ENCODE peak calls at places on chromosomes 3 and 15, in eight cellular contexts. One of them, this sample, is unnamed.

GRCh38 chr3:124157000-124157712 is 165.2 kb upstream of the ROPN1 start:
- DNase-seq in sigmoid colon: no peak
- DNase-seq in K562: no peak
- DNase-seq in ovary: no peak
- DNase-seq in upper lobe of left lung: no peak
- DNase-seq in HepG2: no peak
- DNase-seq in GM12878: no peak
- DNase-seq in A549: no peak
- DNase-seq in this sample: no peak

GRCh38 chr3:138253609-138254008 is 66.5 kb downstream of the ARMC8 start:
- DNase-seq in GM12878: no peak
- DNase-seq in upper lobe of left lung: no peak
- DNase-seq in A549: no peak
- DNase-seq in ovary: no peak
- DNase-seq in sigmoid colon: no peak
- DNase-seq in K562: no peak
- DNase-seq in HepG2: no peak
- DNase-seq in this sample: no peak

GRCh38 chr3:139778884-139779283 is 101.1 kb upstream of the NMNAT3 start:
- DNase-seq in ovary: peak
- DNase-seq in A549: no peak
- DNase-seq in HepG2: no peak
- DNase-seq in K562: no peak
- DNase-seq in sigmoid colon: no peak
- DNase-seq in GM12878: no peak
- DNase-seq in upper lobe of left lung: no peak
- DNase-seq in this sample: no peak

GRCh38 chr3:169240786-169241486 is 422.6 kb downstream of the MECOM start:
- DNase-seq in sigmoid colon: no peak
- DNase-seq in K562: no peak
- DNase-seq in HepG2: no peak
- DNase-seq in upper lobe of left lung: no peak
- DNase-seq in ovary: no peak
- DNase-seq in GM12878: no peak
- DNase-seq in A549: no peak
- DNase-seq in this sample: no peak

GRCh38 chr3:157176108-157176507 is 16.2 kb upstream of the CCNL1 start:
- DNase-seq in ovary: no peak
- DNase-seq in sigmoid colon: no peak
- DNase-seq in upper lobe of left lung: no peak
- DNase-seq in HepG2: no peak
- DNase-seq in GM12878: no peak
- DNase-seq in A549: no peak
- DNase-seq in K562: no peak
- DNase-seq in this sample: no peak

GRCh38 chr15:74773731-74774252 is 8.1 kb upstream of the CSK start:
- DNase-seq in ovary: no peak
- DNase-seq in HepG2: peak
- DNase-seq in sigmoid colon: no peak
- DNase-seq in A549: no peak
- DNase-seq in K562: no peak
- DNase-seq in upper lobe of left lung: no peak
- DNase-seq in GM12878: no peak
- DNase-seq in this sample: no peak

GRCh38 chr3:67017211-67017610 is 19.1 kb downstream of the KBTBD8 start:
- DNase-seq in HepG2: peak
- DNase-seq in K562: peak
- DNase-seq in upper lobe of left lung: no peak
- DNase-seq in GM12878: no peak
- DNase-seq in A549: no peak
- DNase-seq in sigmoid colon: no peak
- DNase-seq in ovary: no peak
- DNase-seq in this sample: no peak

GRCh38 chr3:12675115-12675810 is 11.3 kb upstream of the RAF1 start:
- DNase-seq in ovary: peak
- DNase-seq in HepG2: no peak
- DNase-seq in sigmoid colon: peak
- DNase-seq in GM12878: no peak
- DNase-seq in upper lobe of left lung: no peak
- DNase-seq in A549: no peak
- DNase-seq in K562: no peak
- DNase-seq in this sample: no peak

GRCh38 chr15:38670142-38671002 is 105.8 kb upstream of the RASGRP1 start:
- DNase-seq in upper lobe of left lung: no peak
- DNase-seq in ovary: no peak
- DNase-seq in GM12878: no peak
- DNase-seq in HepG2: no peak
- DNase-seq in A549: no peak
- DNase-seq in sigmoid colon: no peak
- DNase-seq in K562: no peak
- DNase-seq in this sample: no peak

GRCh38 chr3:10354373-10355015 is 33.6 kb upstream of the SEC13 start:
- DNase-seq in HepG2: no peak
- DNase-seq in sigmoid colon: no peak
- DNase-seq in GM12878: no peak
- DNase-seq in upper lobe of left lung: no peak
- DNase-seq in K562: no peak
- DNase-seq in ovary: no peak
- DNase-seq in A549: no peak
- DNase-seq in this sample: no peak

GRCh38 chr3:11995061-11995460 is 9.1 kb upstream of the SYN2 start:
- DNase-seq in GM12878: no peak
- DNase-seq in HepG2: no peak
- DNase-seq in A549: no peak
- DNase-seq in K562: no peak
- DNase-seq in sigmoid colon: no peak
- DNase-seq in ovary: no peak
- DNase-seq in upper lobe of left lung: no peak
- DNase-seq in this sample: no peak

GRCh38 chr3:102791641-102792589 is 357.1 kb downstream of the ZPLD1 start:
- DNase-seq in GM12878: no peak
- DNase-seq in HepG2: no peak
- DNase-seq in A549: no peak
- DNase-seq in sigmoid colon: no peak
- DNase-seq in ovary: no peak
- DNase-seq in upper lobe of left lung: no peak
- DNase-seq in K562: no peak
- DNase-seq in this sample: no peak

GRCh38 chr3:150495149-150495548 is 51.1 kb downstream of the SERP1 start:
- DNase-seq in upper lobe of left lung: no peak
- DNase-seq in GM12878: no peak
- DNase-seq in K562: peak
- DNase-seq in A549: no peak
- DNase-seq in sigmoid colon: no peak
- DNase-seq in ovary: no peak
- DNase-seq in HepG2: no peak
- DNase-seq in this sample: no peak

GRCh38 chr15:98906712-98907083 is 100.9 kb downstream of the PGPEP1L start:
- DNase-seq in sigmoid colon: peak
- DNase-seq in upper lobe of left lung: no peak
- DNase-seq in GM12878: no peak
- DNase-seq in ovary: no peak
- DNase-seq in HepG2: no peak
- DNase-seq in A549: no peak
- DNase-seq in K562: no peak
- DNase-seq in this sample: no peak

DNA sequence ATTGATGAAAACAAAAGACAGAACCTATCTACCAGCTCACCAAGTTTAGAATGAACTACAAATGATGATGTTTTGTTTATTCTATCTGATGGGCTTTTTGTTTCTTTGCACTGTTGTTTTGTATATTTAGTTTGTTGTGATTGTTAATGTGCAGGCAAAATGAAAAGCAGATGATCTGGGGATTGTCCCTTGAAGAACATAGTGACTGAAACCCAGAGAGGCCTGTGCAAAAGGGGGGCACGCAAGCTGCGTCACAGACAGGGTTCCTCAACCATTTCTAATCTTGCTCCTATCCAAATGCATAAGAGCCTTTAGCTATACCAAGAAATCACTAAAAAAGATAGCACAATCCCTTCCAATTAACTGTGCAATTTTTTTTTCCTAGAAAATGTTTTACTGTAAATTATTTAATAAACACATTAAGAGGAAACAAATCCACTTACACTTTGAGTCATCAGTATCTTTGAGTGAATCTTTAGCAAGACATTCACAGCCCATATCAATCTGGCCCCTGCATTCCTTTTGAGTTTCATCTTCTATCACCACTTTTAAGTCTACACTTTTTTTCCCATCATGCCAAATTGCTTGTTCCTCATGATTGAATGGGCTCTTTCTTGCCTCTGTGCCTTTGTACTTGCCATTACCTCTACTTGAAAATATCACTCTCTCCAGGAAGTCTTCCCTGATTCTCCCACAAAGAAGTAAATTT is 220.3 kb downstream of the ATP8B4 start:
- DNase-seq in A549: no peak
- DNase-seq in HepG2: no peak
- DNase-seq in ovary: no peak
- DNase-seq in upper lobe of left lung: no peak
- DNase-seq in GM12878: no peak
- DNase-seq in K562: no peak
- DNase-seq in sigmoid colon: no peak
- DNase-seq in this sample: no peak
- TF ChIP-seq EP300 in A549: no peak
- TF ChIP-seq EP300 in HepG2: no peak
- TF ChIP-seq EP300 in ovary: no peak
- TF ChIP-seq EP300 in upper lobe of left lung: no peak
- TF ChIP-seq EP300 in GM12878: no peak
- TF ChIP-seq EP300 in K562: no peak
- TF ChIP-seq EP300 in sigmoid colon: no peak
- TF ChIP-seq EP300 in this sample: no peak

GRCh38 chr15:54119056-54119455 is 140.8 kb downstream of the UNC13C start:
- DNase-seq in ovary: no peak
- DNase-seq in GM12878: no peak
- DNase-seq in K562: no peak
- DNase-seq in upper lobe of left lung: no peak
- DNase-seq in A549: no peak
- DNase-seq in sigmoid colon: no peak
- DNase-seq in HepG2: no peak
- DNase-seq in this sample: no peak
- TF ChIP-seq EP300 in ovary: no peak
- TF ChIP-seq EP300 in GM12878: no peak
- TF ChIP-seq EP300 in K562: no peak
- TF ChIP-seq EP300 in upper lobe of left lung: no peak
- TF ChIP-seq EP300 in A549: no peak
- TF ChIP-seq EP300 in sigmoid colon: no peak
- TF ChIP-seq EP300 in HepG2: no peak
- TF ChIP-seq EP300 in this sample: no peak

GRCh38 chr3:112627419-112627818 is 13.5 kb downstream of the CCDC80 start:
- DNase-seq in sigmoid colon: no peak
- DNase-seq in upper lobe of left lung: no peak
- DNase-seq in A549: no peak
- DNase-seq in K562: no peak
- DNase-seq in ovary: no peak
- DNase-seq in GM12878: no peak
- DNase-seq in HepG2: no peak
- DNase-seq in this sample: no peak

GRCh38 chr3:112629425-112629824 is 11.5 kb downstream of the CCDC80 start:
- DNase-seq in upper lobe of left lung: no peak
- DNase-seq in A549: peak
- DNase-seq in ovary: peak
- DNase-seq in sigmoid colon: peak
- DNase-seq in HepG2: no peak
- DNase-seq in GM12878: no peak
- DNase-seq in K562: peak
- DNase-seq in this sample: no peak

GRCh38 chr3:112623717-112624116 is 17.2 kb downstream of the CCDC80 start:
- DNase-seq in sigmoid colon: no peak
- DNase-seq in ovary: no peak
- DNase-seq in upper lobe of left lung: no peak
- DNase-seq in A549: no peak
- DNase-seq in GM12878: no peak
- DNase-seq in K562: no peak
- DNase-seq in HepG2: no peak
- DNase-seq in this sample: no peak

GRCh38 chr3:112631257-112631656 is 9.7 kb downstream of the CCDC80 start:
- DNase-seq in upper lobe of left lung: no peak
- DNase-seq in K562: no peak
- DNase-seq in sigmoid colon: no peak
- DNase-seq in ovary: no peak
- DNase-seq in GM12878: no peak
- DNase-seq in HepG2: no peak
- DNase-seq in A549: no peak
- DNase-seq in this sample: no peak

DNA sequence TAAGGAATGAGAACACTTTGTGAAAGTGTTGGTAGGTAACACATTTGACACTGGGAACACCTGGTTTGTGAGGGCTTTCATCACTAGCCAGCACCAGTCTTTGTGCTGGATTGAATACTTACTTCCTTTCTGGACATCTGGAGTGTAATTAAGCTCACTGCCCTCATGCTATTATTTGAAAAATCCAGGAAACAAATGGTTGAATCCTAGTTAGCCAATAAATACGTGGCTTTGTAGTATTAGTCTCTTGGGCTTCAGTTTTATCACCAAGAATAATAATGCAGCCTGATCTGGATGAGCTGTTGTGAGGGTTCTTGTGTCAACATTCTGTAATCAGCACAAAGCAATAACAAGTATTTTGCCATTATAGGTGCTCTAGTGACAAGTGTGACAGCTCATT is 12.9 kb downstream of the CCDC80 start:
- DNase-seq in K562: no peak
- DNase-seq in HepG2: no peak
- DNase-seq in sigmoid colon: no peak
- DNase-seq in A549: no peak
- DNase-seq in upper lobe of left lung: no peak
- DNase-seq in ovary: no peak
- DNase-seq in GM12878: no peak
- DNase-seq in this sample: no peak
- TF ChIP-seq EP300 in K562: no peak
- TF ChIP-seq EP300 in HepG2: no peak
- TF ChIP-seq EP300 in sigmoid colon: no peak
- TF ChIP-seq EP300 in A549: no peak
- TF ChIP-seq EP300 in upper lobe of left lung: no peak
- TF ChIP-seq EP300 in ovary: no peak
- TF ChIP-seq EP300 in GM12878: no peak
- TF ChIP-seq EP300 in this sample: no peak

GRCh38 chr3:58144478-58145142 is 66.2 kb downstream of the DNASE1L3 start:
- DNase-seq in ovary: no peak
- DNase-seq in upper lobe of left lung: no peak
- DNase-seq in A549: no peak
- DNase-seq in GM12878: no peak
- DNase-seq in HepG2: peak
- DNase-seq in K562: no peak
- DNase-seq in sigmoid colon: no peak
- DNase-seq in this sample: no peak
- TF ChIP-seq EP300 in ovary: no peak
- TF ChIP-seq EP300 in upper lobe of left lung: no peak
- TF ChIP-seq EP300 in A549: no peak
- TF ChIP-seq EP300 in GM12878: no peak
- TF ChIP-seq EP300 in HepG2: peak
- TF ChIP-seq EP300 in K562: no peak
- TF ChIP-seq EP300 in sigmoid colon: no peak
- TF ChIP-seq EP300 in this sample: no peak

GRCh38 chr3:194572131-194572789 is 61.0 kb downstream of the TMEM44 start:
- DNase-seq in HepG2: peak
- DNase-seq in K562: peak
- DNase-seq in sigmoid colon: peak
- DNase-seq in upper lobe of left lung: peak
- DNase-seq in GM12878: no peak
- DNase-seq in ovary: no peak
- DNase-seq in A549: no peak
- DNase-seq in this sample: peak
- TF ChIP-seq EP300 in HepG2: no peak
- TF ChIP-seq EP300 in K562: peak
- TF ChIP-seq EP300 in sigmoid colon: no peak
- TF ChIP-seq EP300 in upper lobe of left lung: no peak
- TF ChIP-seq EP300 in GM12878: no peak
- TF ChIP-seq EP300 in ovary: no peak
- TF ChIP-seq EP300 in A549: no peak
- TF ChIP-seq EP300 in this sample: peak

GRCh38 chr3:132749786-132750185 is 27.6 kb upstream of the NPHP3 start:
- DNase-seq in sigmoid colon: no peak
- DNase-seq in HepG2: no peak
- DNase-seq in upper lobe of left lung: no peak
- DNase-seq in GM12878: no peak
- DNase-seq in A549: no peak
- DNase-seq in K562: no peak
- DNase-seq in ovary: no peak
- DNase-seq in this sample: no peak
- TF ChIP-seq EP300 in sigmoid colon: no peak
- TF ChIP-seq EP300 in HepG2: no peak
- TF ChIP-seq EP300 in upper lobe of left lung: no peak
- TF ChIP-seq EP300 in GM12878: no peak
- TF ChIP-seq EP300 in A549: no peak
- TF ChIP-seq EP300 in K562: no peak
- TF ChIP-seq EP300 in ovary: no peak
- TF ChIP-seq EP300 in this sample: no peak

This sample was measured in tibial nerve.